ENCODE peak calls at places on chromosomes 1 and 21, in five cellular contexts. One of them, this sample, is unnamed.

GRCh38 chr1:37158113-37158749 is 123.9 kb upstream of the GRIK3 start:
- DNase-seq in fibroblast of the aortic adventitia: no peak
- DNase-seq in COLO829: peak
- DNase-seq in B cell: no peak
- DNase-seq in GM12865: no peak
- DNase-seq in this sample: no peak

GRCh38 chr1:64952055-64952699 is 14.2 kb downstream of the JAK1 start:
- DNase-seq in GM12865: no peak
- DNase-seq in COLO829: no peak
- DNase-seq in B cell: no peak
- DNase-seq in fibroblast of the aortic adventitia: no peak
- DNase-seq in this sample: no peak

GRCh38 chr1:160408864-160409263 is 8.5 kb downstream of the VANGL2 start:
- DNase-seq in COLO829: no peak
- DNase-seq in GM12865: no peak
- DNase-seq in fibroblast of the aortic adventitia: no peak
- DNase-seq in B cell: no peak
- DNase-seq in this sample: no peak

GRCh38 chr21:15222711-15223110 is 157.9 kb upstream of the NRIP1 start:
- DNase-seq in B cell: no peak
- DNase-seq in GM12865: peak
- DNase-seq in COLO829: no peak
- DNase-seq in fibroblast of the aortic adventitia: peak
- DNase-seq in this sample: no peak

GRCh38 chr1:32743380-32744062 is 41.0 kb upstream of the SYNC start:
- DNase-seq in GM12865: no peak
- DNase-seq in COLO829: no peak
- DNase-seq in fibroblast of the aortic adventitia: no peak
- DNase-seq in B cell: no peak
- DNase-seq in this sample: no peak

GRCh38 chr1:246005067-246005466 is 502.0 kb downstream of the SMYD3 start:
- DNase-seq in COLO829: peak
- DNase-seq in GM12865: no peak
- DNase-seq in B cell: no peak
- DNase-seq in fibroblast of the aortic adventitia: peak
- DNase-seq in this sample: no peak

GRCh38 chr1:20552728-20553571 is 577 bp downstream of the FAM43B start:
- DNase-seq in COLO829: no peak
- DNase-seq in GM12865: peak
- DNase-seq in B cell: peak
- DNase-seq in fibroblast of the aortic adventitia: peak
- DNase-seq in this sample: peak

GRCh38 chr1:184078564-184079107 is 27.1 kb downstream of the TSEN15 start:
- DNase-seq in COLO829: no peak
- DNase-seq in fibroblast of the aortic adventitia: no peak
- DNase-seq in B cell: no peak
- DNase-seq in GM12865: no peak
- DNase-seq in this sample: no peak

GRCh38 chr1:46820076-46820475 is 21.2 kb downstream of the CYP4B1 start:
- DNase-seq in B cell: no peak
- DNase-seq in GM12865: no peak
- DNase-seq in COLO829: no peak
- DNase-seq in fibroblast of the aortic adventitia: no peak
- DNase-seq in this sample: peak

GRCh38 chr1:204728045-204728444 is 42.5 kb upstream of the LRRN2 start:
- DNase-seq in B cell: no peak
- DNase-seq in COLO829: no peak
- DNase-seq in fibroblast of the aortic adventitia: no peak
- DNase-seq in GM12865: no peak
- DNase-seq in this sample: no peak

GRCh38 chr1:204544321-204544720 is 28.1 kb downstream of the MDM4 start:
- DNase-seq in B cell: no peak
- DNase-seq in COLO829: no peak
- DNase-seq in fibroblast of the aortic adventitia: peak
- DNase-seq in GM12865: peak
- DNase-seq in this sample: no peak

GRCh38 chr1:183267646-183268431 is 81.8 kb downstream of the LAMC2 start:
- DNase-seq in fibroblast of the aortic adventitia: peak
- DNase-seq in B cell: no peak
- DNase-seq in COLO829: no peak
- DNase-seq in GM12865: no peak
- DNase-seq in this sample: no peak

GRCh38 chr1:240351690-240352089 is 260.0 kb downstream of the FMN2 start:
- DNase-seq in COLO829: no peak
- DNase-seq in fibroblast of the aortic adventitia: no peak
- DNase-seq in GM12865: no peak
- DNase-seq in B cell: no peak
- DNase-seq in this sample: no peak

GRCh38 chr1:183569141-183569540 is 21.1 kb downstream of the NCF2 start:
- DNase-seq in COLO829: no peak
- DNase-seq in fibroblast of the aortic adventitia: no peak
- DNase-seq in B cell: no peak
- DNase-seq in GM12865: no peak
- DNase-seq in this sample: no peak

GRCh38 chr1:185017338-185017737 is 28.0 kb upstream of the RNF2 start:
- DNase-seq in COLO829: peak
- DNase-seq in fibroblast of the aortic adventitia: peak
- DNase-seq in B cell: no peak
- DNase-seq in GM12865: peak
- DNase-seq in this sample: no peak

GRCh38 chr1:89047734-89048133 is 17.3 kb downstream of the GBP1 start:
- DNase-seq in COLO829: no peak
- DNase-seq in B cell: no peak
- DNase-seq in GM12865: no peak
- DNase-seq in fibroblast of the aortic adventitia: peak
- DNase-seq in this sample: no peak

GRCh38 chr1:62274496-62274895 is 44.7 kb downstream of the KANK4 start:
- DNase-seq in B cell: no peak
- DNase-seq in GM12865: no peak
- DNase-seq in COLO829: no peak
- DNase-seq in fibroblast of the aortic adventitia: no peak
- DNase-seq in this sample: no peak

GRCh38 chr21:35833991-35834390 is 226.3 kb downstream of the SETD4 start:
- DNase-seq in GM12865: no peak
- DNase-seq in COLO829: no peak
- DNase-seq in fibroblast of the aortic adventitia: no peak
- DNase-seq in B cell: no peak
- DNase-seq in this sample: no peak

GRCh38 chr1:230215049-230215448 is 148.0 kb downstream of the GALNT2 start:
- DNase-seq in fibroblast of the aortic adventitia: peak
- DNase-seq in COLO829: no peak
- DNase-seq in GM12865: no peak
- DNase-seq in B cell: no peak
- DNase-seq in this sample: no peak

GRCh38 chr1:192445849-192446489 is 129.2 kb downstream of the RGS21 start:
- DNase-seq in B cell: no peak
- DNase-seq in GM12865: peak
- DNase-seq in COLO829: no peak
- DNase-seq in fibroblast of the aortic adventitia: peak
- DNase-seq in this sample: no peak

GRCh38 chr1:150887018-150887417 is at the start of gene CTXND2:
- DNase-seq in COLO829: peak
- DNase-seq in fibroblast of the aortic adventitia: peak
- DNase-seq in GM12865: no peak
- DNase-seq in B cell: no peak
- DNase-seq in this sample: no peak

This sample was measured in GM13977.